ENCODE peak calls at places on chromosome 5, in five cellular contexts. P, V, W, N and T are unnamed samples.
A peak's percentile ranks its signal among the peaks of the same experiment; 100 is the strongest.

GRCh38 chr5:75337366-75338021 is 474 bp downstream of the HMGCR start:
- DNase-seq in P (peak; percentile 36), V (no peak), W (peak; percentile 8), N (no peak), T (peak; percentile 27)

GRCh38 chr5:108260105-108260857 is 121.6 kb downstream of the FBXL17 start:
- DNase-seq in P (no peak), V (peak; percentile 81), W (peak; percentile 69), N (peak; percentile 81), T (peak; percentile 50)

GRCh38 chr5:14243768-14244167 is 100.6 kb downstream of the TRIO start:
- DNase-seq in P (no peak), V (no peak), W (no peak), N (no peak), T (no peak)

GRCh38 chr5:178461426-178461730 is 128.8 kb downstream of the COL23A1 start:
- DNase-seq in P (no peak), V (no peak), W (no peak), N (no peak), T (no peak)

GRCh38 chr5:82794876-82795275 is 282.3 kb downstream of the TMEM167A start:
- DNase-seq in P (no peak), V (no peak), W (no peak), N (no peak), T (no peak)

GRCh38 chr5:13946111-13946510 is 1.6 kb upstream of the DNAH5 start:
- DNase-seq in P (no peak), V (no peak), W (no peak), N (no peak), T (no peak)

GRCh38 chr5:14983666-14984441 is 112.3 kb upstream of the ANKH start:
- DNase-seq in P (no peak), V (no peak), W (no peak), N (no peak), T (no peak)

GRCh38 chr5:138109463-138110265 is 25.8 kb downstream of the WNT8A start:
- DNase-seq in P (no peak), V (no peak), W (no peak), N (no peak), T (no peak)

GRCh38 chr5:127042593-127042992 is 12.2 kb upstream of the MARCHF3 start:
- DNase-seq in P (no peak), V (no peak), W (no peak), N (no peak), T (no peak)

GRCh38 chr5:176773408-176774035 is 36.8 kb upstream of the UNC5A start:
- DNase-seq in P (no peak), V (no peak), W (no peak), N (no peak), T (no peak)

GRCh38 chr5:115811406-115811805 is 5.1 kb downstream of the CDO1 start:
- DNase-seq in P (no peak), V (no peak), W (no peak), N (no peak), T (no peak)

GRCh38 chr5:112823181-112823580 is 37.9 kb upstream of the SRP19 start:
- DNase-seq in P (no peak), V (no peak), W (no peak), N (no peak), T (no peak)

GRCh38 chr5:96101358-96102089 is 139.9 kb upstream of the ELL2 start:
- DNase-seq in P (no peak), V (peak; percentile 68), W (no peak), N (no peak), T (no peak)

GRCh38 chr5:14286007-14286406 is 142.9 kb downstream of the TRIO start:
- DNase-seq in P (no peak), V (no peak), W (no peak), N (no peak), T (no peak)

GRCh38 chr5:123672067-123672466 is 160.1 kb downstream of the CSNK1G3 start:
- DNase-seq in P (no peak), V (no peak), W (no peak), N (no peak), T (no peak)

GRCh38 chr5:123670981-123671557 is 159.1 kb downstream of the CSNK1G3 start:
- DNase-seq in P (no peak), V (peak; percentile 69), W (peak; percentile 72), N (peak; percentile 32), T (peak; percentile 37)

DNA sequence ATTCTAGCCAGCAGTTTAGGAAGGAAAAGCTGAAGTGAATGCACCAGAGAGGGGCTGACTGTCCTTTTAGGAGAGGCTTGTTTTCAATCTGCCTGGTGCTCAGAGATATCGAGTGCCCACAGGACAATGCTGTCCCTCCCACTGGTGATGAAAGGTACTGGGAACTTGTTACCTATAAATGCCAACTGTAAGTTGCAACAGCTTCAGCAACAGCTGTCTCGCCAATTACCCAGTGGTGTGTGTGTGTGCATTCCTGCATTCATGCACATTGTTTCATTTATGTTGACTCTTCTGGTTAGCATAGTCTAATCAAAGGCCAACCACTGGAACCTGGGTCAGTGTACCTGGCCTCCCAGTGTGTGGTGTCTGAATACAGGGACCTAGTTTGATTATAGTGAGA is 161.1 kb downstream of the CSNK1G3 start:
- DNase-seq in P (no peak), V (no peak), W (no peak), N (no peak), T (no peak)
- TF ChIP-seq CTCF in P (no peak), V (no peak), W (no peak), N (no peak), T (no peak)

GRCh38 chr5:90409318-90410177 is at the start of gene CETN3:
- DNase-seq in P (peak; percentile 79), V (peak; percentile 96), W (peak; percentile 84), N (peak; percentile 98), T (peak; percentile 86)
- TF ChIP-seq CTCF in P (no peak), V (no peak), W (no peak), N (no peak), T (peak; percentile 18)

DNA sequence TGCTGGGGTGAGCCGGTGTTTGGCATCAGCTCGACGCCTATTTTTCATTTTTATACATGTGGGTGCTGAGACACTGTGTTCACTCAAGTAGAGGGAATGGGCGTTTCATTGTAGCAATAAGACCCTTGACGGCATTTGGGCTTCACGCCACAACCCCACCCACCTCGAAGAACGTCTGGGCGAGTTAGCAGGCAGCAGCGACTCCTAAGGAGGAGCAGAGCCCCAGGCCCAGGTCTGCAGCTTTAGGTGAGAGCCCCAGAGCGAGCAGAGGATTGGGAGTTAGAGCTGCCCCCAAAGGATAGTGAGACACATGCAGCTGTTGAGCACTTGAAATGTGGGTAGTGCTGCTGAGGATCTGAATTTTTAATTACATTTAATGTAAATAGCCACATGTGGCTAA is 1.6 kb upstream of the ZFP62 start:
- DNase-seq in P (no peak), V (no peak), W (no peak), N (no peak), T (no peak)
- TF ChIP-seq CTCF in P (no peak), V (no peak), W (no peak), N (no peak), T (no peak)

DNA sequence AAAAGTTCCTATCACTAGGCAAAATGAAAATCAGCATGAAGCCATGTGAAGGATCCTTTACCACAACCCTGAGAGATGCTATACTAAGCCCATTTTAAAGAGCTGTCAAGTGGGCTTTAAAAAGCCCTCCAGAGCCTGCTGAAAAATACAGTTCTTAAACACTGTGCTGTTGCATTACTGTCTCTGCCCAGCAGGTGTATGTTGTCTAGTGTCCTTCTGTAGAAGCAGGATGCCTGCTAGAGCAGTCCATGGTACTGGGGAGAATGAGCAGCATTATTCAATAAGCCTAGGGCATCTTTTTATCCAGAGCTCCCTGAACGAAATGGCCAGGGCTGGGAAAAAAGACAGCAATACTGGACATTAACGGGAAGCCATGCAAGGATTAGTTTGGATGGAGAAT is 126.2 kb upstream of the PLCXD3 start:
- DNase-seq in P (no peak), V (peak; percentile 2), W (peak; percentile 7), N (no peak), T (no peak)
- TF ChIP-seq CTCF in P (no peak), V (no peak), W (peak; percentile 51), N (no peak), T (peak; percentile 51)

GRCh38 chr5:147519380-147519779 is 9.5 kb upstream of the DPYSL3 start:
- DNase-seq in P (no peak), V (no peak), W (no peak), N (no peak), T (no peak)
- TF ChIP-seq CTCF in P (no peak), V (no peak), W (no peak), N (no peak), T (no peak)

GRCh38 chr5:158769702-158770101 is 330.0 kb downstream of the EBF1 start:
- DNase-seq in P (no peak), V (no peak), W (no peak), N (no peak), T (no peak)
- TF ChIP-seq CTCF in P (no peak), V (no peak), W (no peak), N (no peak), T (no peak)

DNA sequence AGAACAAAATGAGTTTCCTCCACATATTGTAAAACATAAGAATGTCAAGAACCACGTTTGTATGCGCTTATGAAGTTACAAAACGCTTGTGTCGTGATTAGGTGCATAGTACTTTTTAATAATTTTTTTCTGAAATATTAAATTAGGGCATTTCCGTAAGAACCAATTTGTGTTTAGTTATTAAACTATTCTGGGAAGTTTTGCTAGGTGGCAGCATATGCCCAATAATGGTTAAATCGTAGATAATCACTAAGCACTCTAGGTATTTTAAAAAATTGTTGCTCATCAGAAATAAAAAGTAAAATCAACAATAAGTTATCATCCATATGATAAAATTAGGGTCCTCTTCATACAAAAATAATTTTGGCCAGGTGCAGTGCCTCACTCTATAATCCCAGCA is 5.4 kb downstream of the SRFBP1 start:
- DNase-seq in P (no peak), V (no peak), W (no peak), N (no peak), T (no peak)
- TF ChIP-seq CTCF in P (no peak), V (no peak), W (peak; percentile 51), N (peak; percentile 55), T (peak; percentile 38)

GRCh38 chr5:145718956-145719355 is 116.2 kb downstream of the PRELID2 start:
- DNase-seq in P (no peak), V (no peak), W (no peak), N (peak; percentile 17), T (no peak)
- TF ChIP-seq CTCF in P (no peak), V (peak; percentile 6), W (peak; percentile 51), N (no peak), T (peak; percentile 66)